ENCODE peak calls at places on chromosomes 12 and 14, in six cellular contexts. H, W, Z, X, A and S are unnamed samples.

GRCh38 chr12:116717466-116718457 is 20.1 kb downstream of the SPRING1 start:
- ATAC-seq in H (no peak), W (no peak), Z (peak), X (no peak), A (no peak), S (peak)

GRCh38 chr12:47650469-47650868 is 55.4 kb downstream of the RPAP3 start:
- ATAC-seq in H (no peak), W (peak), Z (no peak), X (no peak), A (no peak), S (no peak)

GRCh38 chr12:78455991-78456390 is 408.6 kb upstream of the SYT1 start:
- ATAC-seq in H (no peak), W (no peak), Z (no peak), X (no peak), A (no peak), S (no peak)

GRCh38 chr12:129372876-129373275 is 519.6 kb downstream of the GLT1D1 start:
- ATAC-seq in H (no peak), W (no peak), Z (no peak), X (no peak), A (no peak), S (no peak)

GRCh38 chr14:81471062-81471461 is 62.6 kb downstream of the SEL1L start:
- ATAC-seq in H (no peak), W (peak), Z (no peak), X (no peak), A (no peak), S (no peak)

GRCh38 chr14:35386673-35387125 is 17.9 kb downstream of the NFKBIA start:
- ATAC-seq in H (no peak), W (no peak), Z (no peak), X (no peak), A (peak), S (no peak)

GRCh38 chr12:14716848-14717444 is 20.5 kb upstream of the GUCY2C start:
- ATAC-seq in H (peak), W (peak), Z (peak), X (peak), A (peak), S (no peak)

GRCh38 chr14:51507556-51508511 is 143.9 kb upstream of the FRMD6 start:
- ATAC-seq in H (no peak), W (no peak), Z (peak), X (no peak), A (no peak), S (peak)

GRCh38 chr14:35201066-35201465 is 78.7 kb downstream of the PRORP start:
- ATAC-seq in H (no peak), W (no peak), Z (no peak), X (no peak), A (no peak), S (no peak)

GRCh38 chr12:132133952-132134652 is 10.0 kb downstream of the DDX51 start:
- ATAC-seq in H (peak), W (no peak), Z (no peak), X (peak), A (peak), S (no peak)

GRCh38 chr14:69013943-69014782 is 35.1 kb upstream of the ACTN1 start:
- ATAC-seq in H (peak), W (no peak), Z (peak), X (peak), A (no peak), S (no peak)

GRCh38 chr12:130336723-130337475 is 788 bp upstream of the PIWIL1 start:
- ATAC-seq in H (no peak), W (no peak), Z (no peak), X (no peak), A (no peak), S (no peak)

GRCh38 chr14:92561906-92562489 is 48.4 kb downstream of the RIN3 start:
- ATAC-seq in H (no peak), W (no peak), Z (no peak), X (no peak), A (no peak), S (no peak)

GRCh38 chr14:89455412-89455811 is 38.4 kb upstream of the FOXN3 start:
- ATAC-seq in H (no peak), W (no peak), Z (no peak), X (no peak), A (peak), S (no peak)

GRCh38 chr12:130202201-130202600 is 39.9 kb downstream of the FZD10 start:
- ATAC-seq in H (no peak), W (no peak), Z (no peak), X (no peak), A (no peak), S (no peak)

GRCh38 chr14:26414103-26414502 is 183.7 kb downstream of the NOVA1 start:
- ATAC-seq in H (no peak), W (no peak), Z (no peak), X (no peak), A (no peak), S (no peak)

GRCh38 chr12:103793512-103794045 is 47.5 kb downstream of the NT5DC3 start:
- ATAC-seq in H (no peak), W (no peak), Z (no peak), X (no peak), A (no peak), S (no peak)

GRCh38 chr14:69891422-69891821 is 12.2 kb downstream of the SMOC1 start:
- ATAC-seq in H (no peak), W (no peak), Z (no peak), X (no peak), A (no peak), S (no peak)

GRCh38 chr12:104131609-104132008 is 6.4 kb downstream of the NFYB start:
- ATAC-seq in H (peak), W (no peak), Z (no peak), X (peak), A (no peak), S (no peak)

GRCh38 chr12:20368653-20369163 is 371 bp downstream of the PDE3A start:
- ATAC-seq in H (no peak), W (no peak), Z (no peak), X (peak), A (no peak), S (peak)

GRCh38 chr12:70106347-70106746 is 136.9 kb upstream of the CNOT2 start:
- ATAC-seq in H (no peak), W (no peak), Z (no peak), X (no peak), A (no peak), S (no peak)

GRCh38 chr12:75481013-75481705 is 604 bp downstream of the GLIPR1 start:
- ATAC-seq in H (peak), W (peak), Z (peak), X (peak), A (peak), S (no peak)

GRCh38 chr14:37595809-37596595 is 573 bp downstream of the TTC6 start:
- ATAC-seq in H (peak), W (peak), Z (peak), X (peak), A (peak), S (no peak)

GRCh38 chr14:37594916-37595808 is at the start of the genes FOXA1 and TTC6:
- ATAC-seq in H (peak), W (no peak), Z (peak), X (peak), A (peak), S (peak)

GRCh38 chr14:37592288-37593274 is 2.5 kb downstream of the FOXA1 start:
- ATAC-seq in H (no peak), W (no peak), Z (no peak), X (peak), A (no peak), S (no peak)

GRCh38 chr14:37593496-37594237 is 1.4 kb downstream of the FOXA1 start:
- ATAC-seq in H (no peak), W (no peak), Z (no peak), X (no peak), A (no peak), S (no peak)

GRCh38 chr14:37594238-37594915 is 672 bp downstream of the FOXA1 start:
- ATAC-seq in H (peak), W (no peak), Z (peak), X (peak), A (peak), S (peak)
- H3K4me3 ChIP-seq in H (peak), W (no peak), Z (peak), X (peak), A (peak), S (peak)

GRCh38 chr12:92462049-92462448 is 240.7 kb upstream of the PLEKHG7 start:
- ATAC-seq in H (no peak), W (peak), Z (no peak), X (no peak), A (peak), S (no peak)
- TF ChIP-seq EP300 in H (no peak), W (peak), Z (no peak), X (no peak), A (no peak), S (no peak)

DNA sequence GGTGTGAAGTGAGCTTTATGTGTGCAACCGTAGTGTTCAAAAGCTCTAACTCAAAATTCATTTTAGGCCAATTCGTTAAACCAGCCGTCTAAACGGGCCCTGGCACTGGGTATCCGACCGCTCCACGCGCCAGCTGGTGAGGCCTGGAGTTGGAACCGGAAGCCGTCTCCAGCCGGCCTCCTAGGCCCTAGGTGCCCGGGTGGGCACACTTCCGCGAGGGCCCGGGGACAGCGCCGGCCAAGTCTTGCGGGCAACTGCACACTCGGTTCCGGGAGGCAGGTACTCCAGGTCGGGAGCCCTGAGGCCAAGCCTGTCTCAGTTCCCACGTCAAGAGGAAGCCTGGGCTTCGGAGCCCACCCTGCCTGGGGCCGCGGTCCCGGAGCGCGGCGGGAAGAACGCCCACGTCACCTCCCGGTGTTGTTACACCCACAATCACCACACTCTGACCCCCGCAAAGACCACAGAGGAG is 16.2 kb downstream of the OTX2 start:
- ATAC-seq in H (no peak), W (no peak), Z (peak), X (no peak), A (no peak), S (no peak)
- H3K4me3 ChIP-seq in H (no peak), W (no peak), Z (no peak), X (no peak), A (no peak), S (no peak)

GRCh38 chr14:101726954-101727302 is 34.6 kb upstream of the PPP2R5C start:
- ATAC-seq in H (no peak), W (no peak), Z (no peak), X (no peak), A (no peak), S (no peak)
- TF ChIP-seq EP300 in H (no peak), W (no peak), Z (no peak), X (no peak), A (no peak), S (no peak)

DNA sequence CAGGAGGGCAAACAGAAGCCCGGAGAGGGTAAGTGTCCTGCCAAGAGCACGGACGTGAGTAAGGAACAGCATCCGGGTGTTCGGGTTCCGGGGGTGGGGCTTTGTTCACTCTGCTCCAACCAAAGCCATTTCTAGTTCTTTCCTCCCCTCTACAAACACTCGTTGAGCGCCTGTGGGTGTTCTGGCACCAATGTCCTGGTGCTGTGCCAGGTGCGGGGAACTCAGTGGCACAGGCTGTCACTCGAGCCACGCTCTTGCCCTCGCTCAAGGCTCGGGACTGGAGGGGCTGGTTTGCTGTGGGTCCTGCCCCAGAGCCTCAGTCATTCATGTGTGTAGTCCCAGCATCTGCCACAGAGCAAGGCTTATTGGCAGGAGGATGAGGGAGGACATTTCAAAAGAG is 157.5 kb downstream of the CALM1 start:
- ATAC-seq in H (no peak), W (no peak), Z (no peak), X (no peak), A (no peak), S (peak)
- H3K4me3 ChIP-seq in H (no peak), W (no peak), Z (no peak), X (no peak), A (no peak), S (no peak)

GRCh38 chr12:24155042-24155441 is 205.6 kb upstream of the SOX5 start:
- ATAC-seq in H (no peak), W (no peak), Z (no peak), X (no peak), A (no peak), S (no peak)

GRCh38 chr12:24152270-24152669 is 202.8 kb upstream of the SOX5 start:
- ATAC-seq in H (no peak), W (peak), Z (no peak), X (no peak), A (no peak), S (no peak)

GRCh38 chr12:24153041-24153440 is 203.6 kb upstream of the SOX5 start:
- ATAC-seq in H (no peak), W (no peak), Z (no peak), X (no peak), A (no peak), S (no peak)
- TF ChIP-seq EP300 in H (no peak), W (no peak), Z (no peak), X (no peak), A (no peak), S (no peak)

GRCh38 chr14:55804198-55804553 is 224.2 kb downstream of the KTN1 start:
- ATAC-seq in H (no peak), W (no peak), Z (no peak), X (no peak), A (no peak), S (no peak)

GRCh38 chr14:55805250-55805649 is 225.2 kb downstream of the KTN1 start:
- ATAC-seq in H (peak), W (no peak), Z (no peak), X (no peak), A (no peak), S (no peak)

GRCh38 chr14:55802986-55803431 is 223.0 kb downstream of the KTN1 start:
- ATAC-seq in H (peak), W (peak), Z (no peak), X (peak), A (peak), S (no peak)

GRCh38 chr14:55801121-55801520 is 221.1 kb downstream of the KTN1 start:
- ATAC-seq in H (no peak), W (no peak), Z (no peak), X (no peak), A (no peak), S (no peak)

GRCh38 chr14:55803506-55804197 is 223.6 kb downstream of the KTN1 start:
- ATAC-seq in H (no peak), W (no peak), Z (no peak), X (no peak), A (no peak), S (no peak)
- H3K4me3 ChIP-seq in H (no peak), W (no peak), Z (no peak), X (no peak), A (no peak), S (no peak)